ENCODE peak calls at places on chromosomes 12 and 14, in ten cellular contexts. One of them, this sample, is unnamed.

GRCh38 chr12:45572114-45572513 is 157.4 kb upstream of the ARID2 start:
- DNase-seq in EL: no peak
- DNase-seq in ureter: no peak
- DNase-seq in neural crest cell: no peak
- DNase-seq in HTR-8/SVneo: no peak
- DNase-seq in fibroblast of the aortic adventitia: no peak
- DNase-seq in stimulated activated naive CD8-positive, alpha-beta T cell treated with anti-CD3 and anti-CD28 coated beads, Interleukin-15, amount 100 ng/mL, for 72 hours: no peak
- DNase-seq in A549: no peak
- DNase-seq in NCI-H2171 treated with DMSO at 0.1 percent for 48 hours: no peak
- DNase-seq in GM10248: no peak
- DNase-seq in this sample: no peak

GRCh38 chr12:105933671-105934665 is 204.8 kb downstream of the NUAK1 start:
- DNase-seq in A549: peak; percentile 33
- DNase-seq in ureter: peak; percentile 52
- DNase-seq in EL: peak; percentile 98
- DNase-seq in NCI-H2171 treated with DMSO at 0.1 percent for 48 hours: no peak
- DNase-seq in HTR-8/SVneo: peak; percentile 77
- DNase-seq in GM10248: no peak
- DNase-seq in neural crest cell: no peak
- DNase-seq in fibroblast of the aortic adventitia: peak; percentile 80
- DNase-seq in stimulated activated naive CD8-positive, alpha-beta T cell treated with anti-CD3 and anti-CD28 coated beads, Interleukin-15, amount 100 ng/mL, for 72 hours: no peak
- DNase-seq in this sample: peak; percentile 97

GRCh38 chr14:85487215-85487614 is 42.7 kb upstream of the FLRT2 start:
- DNase-seq in A549: no peak
- DNase-seq in fibroblast of the aortic adventitia: peak; percentile 96
- DNase-seq in GM10248: no peak
- DNase-seq in stimulated activated naive CD8-positive, alpha-beta T cell treated with anti-CD3 and anti-CD28 coated beads, Interleukin-15, amount 100 ng/mL, for 72 hours: no peak
- DNase-seq in EL: peak; percentile 56
- DNase-seq in neural crest cell: no peak
- DNase-seq in NCI-H2171 treated with DMSO at 0.1 percent for 48 hours: no peak
- DNase-seq in HTR-8/SVneo: no peak
- DNase-seq in ureter: no peak
- DNase-seq in this sample: no peak

GRCh38 chr12:121767525-121768016 is 25.9 kb downstream of the RHOF start:
- DNase-seq in EL: peak; percentile 30
- DNase-seq in HTR-8/SVneo: no peak
- DNase-seq in NCI-H2171 treated with DMSO at 0.1 percent for 48 hours: peak; percentile 98
- DNase-seq in GM10248: no peak
- DNase-seq in stimulated activated naive CD8-positive, alpha-beta T cell treated with anti-CD3 and anti-CD28 coated beads, Interleukin-15, amount 100 ng/mL, for 72 hours: no peak
- DNase-seq in A549: no peak
- DNase-seq in neural crest cell: no peak
- DNase-seq in fibroblast of the aortic adventitia: peak; percentile 86
- DNase-seq in ureter: no peak
- DNase-seq in this sample: peak; percentile 50

GRCh38 chr12:100755186-100755585 is 39.4 kb upstream of the ANO4 start:
- DNase-seq in A549: no peak
- DNase-seq in HTR-8/SVneo: no peak
- DNase-seq in fibroblast of the aortic adventitia: no peak
- DNase-seq in stimulated activated naive CD8-positive, alpha-beta T cell treated with anti-CD3 and anti-CD28 coated beads, Interleukin-15, amount 100 ng/mL, for 72 hours: no peak
- DNase-seq in EL: peak; percentile 20
- DNase-seq in ureter: no peak
- DNase-seq in NCI-H2171 treated with DMSO at 0.1 percent for 48 hours: no peak
- DNase-seq in GM10248: no peak
- DNase-seq in neural crest cell: no peak
- DNase-seq in this sample: no peak

GRCh38 chr12:25852792-25853191 is 105.7 kb upstream of the RASSF8 start:
- DNase-seq in ureter: no peak
- DNase-seq in EL: no peak
- DNase-seq in NCI-H2171 treated with DMSO at 0.1 percent for 48 hours: no peak
- DNase-seq in HTR-8/SVneo: no peak
- DNase-seq in stimulated activated naive CD8-positive, alpha-beta T cell treated with anti-CD3 and anti-CD28 coated beads, Interleukin-15, amount 100 ng/mL, for 72 hours: no peak
- DNase-seq in neural crest cell: no peak
- DNase-seq in A549: no peak
- DNase-seq in fibroblast of the aortic adventitia: no peak
- DNase-seq in GM10248: no peak
- DNase-seq in this sample: peak; percentile 76

GRCh38 chr12:132600048-132601032 is 10.0 kb downstream of the LRCOL1 start:
- DNase-seq in ureter: peak; percentile 68
- DNase-seq in HTR-8/SVneo: no peak
- DNase-seq in A549: peak; percentile 76
- DNase-seq in GM10248: peak; percentile 73
- DNase-seq in neural crest cell: peak; percentile 73
- DNase-seq in NCI-H2171 treated with DMSO at 0.1 percent for 48 hours: peak; percentile 29
- DNase-seq in EL: peak; percentile 72
- DNase-seq in stimulated activated naive CD8-positive, alpha-beta T cell treated with anti-CD3 and anti-CD28 coated beads, Interleukin-15, amount 100 ng/mL, for 72 hours: peak; percentile 41
- DNase-seq in fibroblast of the aortic adventitia: peak; percentile 67
- DNase-seq in this sample: peak; percentile 64

GRCh38 chr12:119020377-119021360 is 39.3 kb downstream of the SRRM4 start:
- DNase-seq in stimulated activated naive CD8-positive, alpha-beta T cell treated with anti-CD3 and anti-CD28 coated beads, Interleukin-15, amount 100 ng/mL, for 72 hours: no peak
- DNase-seq in fibroblast of the aortic adventitia: no peak
- DNase-seq in GM10248: peak; percentile 15
- DNase-seq in ureter: no peak
- DNase-seq in NCI-H2171 treated with DMSO at 0.1 percent for 48 hours: no peak
- DNase-seq in A549: peak; percentile 6
- DNase-seq in neural crest cell: peak; percentile 50
- DNase-seq in EL: peak; percentile 1
- DNase-seq in HTR-8/SVneo: no peak
- DNase-seq in this sample: no peak

GRCh38 chr12:114709112-114709511 is 25.1 kb upstream of the TBX3 start:
- DNase-seq in NCI-H2171 treated with DMSO at 0.1 percent for 48 hours: no peak
- DNase-seq in HTR-8/SVneo: no peak
- DNase-seq in A549: no peak
- DNase-seq in GM10248: no peak
- DNase-seq in stimulated activated naive CD8-positive, alpha-beta T cell treated with anti-CD3 and anti-CD28 coated beads, Interleukin-15, amount 100 ng/mL, for 72 hours: no peak
- DNase-seq in EL: no peak
- DNase-seq in neural crest cell: no peak
- DNase-seq in fibroblast of the aortic adventitia: no peak
- DNase-seq in ureter: no peak
- DNase-seq in this sample: no peak

GRCh38 chr12:53569174-53569557 is 57.0 kb downstream of the ATF7 start:
- DNase-seq in neural crest cell: no peak
- DNase-seq in ureter: no peak
- DNase-seq in GM10248: no peak
- DNase-seq in EL: peak; percentile 33
- DNase-seq in A549: no peak
- DNase-seq in stimulated activated naive CD8-positive, alpha-beta T cell treated with anti-CD3 and anti-CD28 coated beads, Interleukin-15, amount 100 ng/mL, for 72 hours: no peak
- DNase-seq in NCI-H2171 treated with DMSO at 0.1 percent for 48 hours: no peak
- DNase-seq in HTR-8/SVneo: no peak
- DNase-seq in fibroblast of the aortic adventitia: peak; percentile 77
- DNase-seq in this sample: no peak

GRCh38 chr14:100723135-100723883 is 3.4 kb upstream of the DLK1 start:
- DNase-seq in HTR-8/SVneo: no peak
- DNase-seq in neural crest cell: no peak
- DNase-seq in NCI-H2171 treated with DMSO at 0.1 percent for 48 hours: no peak
- DNase-seq in fibroblast of the aortic adventitia: no peak
- DNase-seq in A549: no peak
- DNase-seq in stimulated activated naive CD8-positive, alpha-beta T cell treated with anti-CD3 and anti-CD28 coated beads, Interleukin-15, amount 100 ng/mL, for 72 hours: no peak
- DNase-seq in GM10248: no peak
- DNase-seq in EL: no peak
- DNase-seq in ureter: no peak
- DNase-seq in this sample: no peak

GRCh38 chr12:100279612-100280244 is 12.8 kb downstream of the SCYL2 start:
- DNase-seq in HTR-8/SVneo: no peak
- DNase-seq in neural crest cell: peak; percentile 8
- DNase-seq in A549: no peak
- DNase-seq in ureter: no peak
- DNase-seq in fibroblast of the aortic adventitia: no peak
- DNase-seq in stimulated activated naive CD8-positive, alpha-beta T cell treated with anti-CD3 and anti-CD28 coated beads, Interleukin-15, amount 100 ng/mL, for 72 hours: no peak
- DNase-seq in NCI-H2171 treated with DMSO at 0.1 percent for 48 hours: no peak
- DNase-seq in GM10248: no peak
- DNase-seq in EL: peak; percentile 23
- DNase-seq in this sample: no peak

GRCh38 chr14:35438910-35439713 is 34.6 kb upstream of the NFKBIA start:
- DNase-seq in ureter: no peak
- DNase-seq in HTR-8/SVneo: peak; percentile 15
- DNase-seq in EL: peak; percentile 16
- DNase-seq in stimulated activated naive CD8-positive, alpha-beta T cell treated with anti-CD3 and anti-CD28 coated beads, Interleukin-15, amount 100 ng/mL, for 72 hours: no peak
- DNase-seq in fibroblast of the aortic adventitia: peak; percentile 8
- DNase-seq in neural crest cell: no peak
- DNase-seq in NCI-H2171 treated with DMSO at 0.1 percent for 48 hours: peak; percentile 97
- DNase-seq in A549: no peak
- DNase-seq in GM10248: peak; percentile 32
- DNase-seq in this sample: no peak

GRCh38 chr12:115820661-115821060 is 456.8 kb downstream of the MED13L start:
- DNase-seq in NCI-H2171 treated with DMSO at 0.1 percent for 48 hours: no peak
- DNase-seq in GM10248: no peak
- DNase-seq in stimulated activated naive CD8-positive, alpha-beta T cell treated with anti-CD3 and anti-CD28 coated beads, Interleukin-15, amount 100 ng/mL, for 72 hours: no peak
- DNase-seq in fibroblast of the aortic adventitia: no peak
- DNase-seq in neural crest cell: no peak
- DNase-seq in EL: peak; percentile 24
- DNase-seq in ureter: no peak
- DNase-seq in A549: no peak
- DNase-seq in HTR-8/SVneo: no peak
- DNase-seq in this sample: no peak

GRCh38 chr14:103696466-103697071 is 18.7 kb downstream of the XRCC3 start:
- DNase-seq in A549: no peak
- DNase-seq in EL: no peak
- DNase-seq in GM10248: no peak
- DNase-seq in ureter: no peak
- DNase-seq in HTR-8/SVneo: no peak
- DNase-seq in NCI-H2171 treated with DMSO at 0.1 percent for 48 hours: no peak
- DNase-seq in stimulated activated naive CD8-positive, alpha-beta T cell treated with anti-CD3 and anti-CD28 coated beads, Interleukin-15, amount 100 ng/mL, for 72 hours: no peak
- DNase-seq in fibroblast of the aortic adventitia: peak; percentile 51
- DNase-seq in neural crest cell: no peak
- DNase-seq in this sample: no peak

This sample was measured in SJSA1.